ENCODE peak calls at places on chromosome 14, in ten cellular contexts. V, P, S, T, B, O, U, G, W and K are unnamed samples.

GRCh38 chr14:22847661-22848341 is 11.4 kb downstream of the MMP14 start:
- DNase-seq in V (peak), W (peak), G (peak), O (no peak), T (no peak), S (peak), U (peak), B (peak), P (no peak), K (peak)

GRCh38 chr14:52015411-52016030 is 26.2 kb downstream of the RTRAF start:
- DNase-seq in S (peak), T (no peak), U (peak), O (no peak), V (no peak), B (peak), G (peak), P (peak), W (no peak), K (no peak)

GRCh38 chr14:35414365-35414764 is 9.8 kb upstream of the NFKBIA start:
- DNase-seq in G (peak), O (no peak), P (no peak), T (no peak), W (no peak), U (no peak), B (no peak), S (no peak), V (peak), K (no peak)

GRCh38 chr14:37658174-37658573 is 62.7 kb downstream of the TTC6 start:
- DNase-seq in S (no peak), T (no peak), W (no peak), O (no peak), B (no peak), U (no peak), V (no peak), G (no peak), P (no peak), K (no peak)

GRCh38 chr14:34324363-34324795 is 137.7 kb downstream of the SPTSSA start:
- DNase-seq in V (no peak), G (peak), O (peak), S (peak), U (peak), P (peak), W (peak), T (peak), B (peak), K (peak)

GRCh38 chr14:64220466-64220865 is 73.7 kb downstream of the ESR2 start:
- DNase-seq in P (no peak), W (no peak), S (no peak), T (no peak), G (no peak), U (no peak), V (no peak), B (no peak), O (peak), K (no peak)

GRCh38 chr14:87230726-87231125 is 762.3 kb downstream of the GALC start:
- DNase-seq in P (no peak), G (no peak), B (no peak), W (no peak), U (peak), O (no peak), S (no peak), T (no peak), V (no peak), K (no peak)

GRCh38 chr14:42174357-42174756 is 567.7 kb downstream of the LRFN5 start:
- DNase-seq in T (no peak), P (no peak), G (no peak), S (no peak), B (no peak), W (no peak), O (no peak), U (no peak), V (no peak), K (no peak)

GRCh38 chr14:81953419-81953818 is 419.8 kb upstream of the SEL1L start:
- DNase-seq in B (peak), V (no peak), G (no peak), S (no peak), T (no peak), U (peak), W (no peak), P (no peak), O (no peak), K (no peak)

GRCh38 chr14:91142214-91142668 is 28.4 kb downstream of the DGLUCY start:
- DNase-seq in T (no peak), U (no peak), V (no peak), W (no peak), B (no peak), P (no peak), O (no peak), S (no peak), G (no peak), K (no peak)

GRCh38 chr14:36767603-36768281 is 106.1 kb downstream of the PAX9 start:
- DNase-seq in O (peak), P (no peak), T (no peak), G (no peak), S (no peak), U (peak), B (no peak), V (peak), W (no peak), K (peak)

GRCh38 chr14:68403191-68403781 is 389.6 kb downstream of the ZFP36L1 start:
- DNase-seq in G (no peak), T (no peak), B (no peak), W (no peak), S (no peak), U (no peak), V (peak), O (no peak), P (no peak), K (no peak)

GRCh38 chr14:62629070-62629580 is 416.1 kb downstream of the KCNH5 start:
- DNase-seq in B (no peak), T (no peak), P (no peak), O (no peak), W (no peak), V (no peak), S (no peak), G (no peak), U (no peak), K (no peak)

DNA sequence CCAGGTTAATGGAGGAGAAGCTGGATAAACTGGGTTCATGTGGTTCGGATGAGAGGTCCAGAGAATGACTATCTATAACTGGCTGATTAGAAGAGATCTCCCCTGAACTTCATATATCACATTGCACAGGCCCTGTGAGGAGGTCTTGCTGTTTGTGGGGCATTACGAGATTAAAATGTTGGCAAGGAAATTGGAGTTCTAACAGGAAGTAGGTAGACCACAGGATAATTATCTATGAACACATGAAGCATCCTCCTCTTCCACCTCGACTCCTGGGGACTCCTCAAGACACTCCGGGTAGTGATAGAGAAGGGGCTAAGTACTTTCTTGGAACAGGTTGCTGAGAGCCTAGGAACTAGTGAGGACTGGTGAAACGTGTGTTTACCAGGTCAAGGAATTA is 418.8 kb downstream of the KCNH5 start:
- DNase-seq in O (no peak), T (no peak), U (no peak), W (no peak), P (no peak), G (no peak), S (no peak), V (no peak), B (no peak), K (no peak)
- TF ChIP-seq CTCF in O (no peak), T (no peak), U (no peak), W (no peak), P (no peak), G (no peak), S (no peak), V (no peak), B (no peak), K (no peak)

GRCh38 chr14:20971705-20972021 is 16.4 kb downstream of the RNASE2 start:
- DNase-seq in B (no peak), W (no peak), V (no peak), U (no peak), G (no peak), O (no peak), S (no peak), P (no peak), T (no peak), K (no peak)
- H3K9ac ChIP-seq in B (no peak), W (no peak), V (peak), U (no peak), G (peak), O (no peak), S (no peak), P (peak), T (no peak), K (no peak)

GRCh38 chr14:101001311-101002069 is 98.0 kb upstream of the RTL1 start:
- DNase-seq in G (peak), U (no peak), T (no peak), W (peak), O (no peak), P (no peak), S (no peak), B (no peak), V (peak), K (peak)
- H3K27ac ChIP-seq in G (no peak), U (no peak), T (no peak), W (no peak), O (no peak), P (no peak), S (no peak), B (no peak), V (peak), K (no peak)

GRCh38 chr14:69612759-69613145 is 1.4 kb downstream of the SUSD6 start:
- DNase-seq in O (no peak), G (no peak), U (no peak), T (no peak), W (no peak), P (peak), B (no peak), V (no peak), S (no peak), K (peak)
- TF ChIP-seq CTCF in O (no peak), G (peak), U (peak), T (no peak), W (no peak), P (peak), B (peak), V (peak), S (peak), K (peak)